ENCODE peak calls at places on chromosomes 5 and 9, in seven cellular contexts. Q is GM23338, G is HL-60, B is HCT116, E is K562, W is GM12878, L is SK-N-SH. I is an unnamed sample.

GRCh38 chr5:932151-932627 is 39.5 kb downstream of the TRIP13 start:
- DNase-seq in B (no peak), G (no peak), Q (no peak), E (no peak), L (no peak), W (no peak), I (no peak)

GRCh38 chr9:5455181-5455580 is 4.8 kb downstream of the CD274 start:
- DNase-seq in E (no peak), L (no peak), G (no peak), Q (no peak), W (no peak), B (no peak), I (no peak)

GRCh38 chr5:132059696-132060500 is 557 bp upstream of the IL3 start:
- DNase-seq in B (no peak), G (no peak), L (peak; percentile 3), E (no peak), Q (no peak), W (no peak), I (no peak)

GRCh38 chr5:122316652-122317051 is 4.6 kb downstream of the SNCAIP start:
- DNase-seq in E (no peak), Q (no peak), G (no peak), B (no peak), W (no peak), L (no peak), I (no peak)

GRCh38 chr5:127203818-127204217 is 86.8 kb upstream of the MEGF10 start:
- DNase-seq in L (no peak), Q (no peak), W (no peak), B (peak; percentile 6), G (no peak), E (no peak), I (no peak)

GRCh38 chr5:149464796-149465489 is 85.9 kb upstream of the IL17B start:
- DNase-seq in Q (no peak), E (no peak), G (no peak), B (no peak), W (no peak), L (no peak), I (no peak)

GRCh38 chr5:138354926-138355378 is 2.5 kb downstream of the KDM3B start:
- DNase-seq in W (peak; percentile 76), Q (peak; percentile 91), E (peak; percentile 65), G (peak; percentile 23), B (no peak), L (peak; percentile 64), I (no peak)

GRCh38 chr5:157740211-157740610 is 3.3 kb upstream of the LSM11 start:
- DNase-seq in Q (peak; percentile 79), W (no peak), G (peak; percentile 24), E (peak; percentile 24), B (peak; percentile 19), L (peak; percentile 27), I (no peak)

GRCh38 chr5:120465281-120465961 is 1.3 kb downstream of the PRR16 start:
- DNase-seq in Q (peak; percentile 77), G (no peak), B (no peak), E (peak; percentile 16), W (no peak), L (peak; percentile 73), I (no peak)

GRCh38 chr9:7756088-7756487 is 43.5 kb downstream of the DMAC1 start:
- DNase-seq in W (peak; percentile 55), E (no peak), G (no peak), Q (no peak), B (no peak), L (no peak), I (no peak)

GRCh38 chr9:105930007-105930627 is 235.8 kb downstream of the TMEM38B start:
- DNase-seq in L (peak; percentile 26), Q (no peak), E (no peak), W (no peak), B (no peak), G (no peak), I (no peak)

GRCh38 chr9:112069318-112070169 is 105.6 kb downstream of the SUSD1 start:
- DNase-seq in G (peak; percentile 89), L (no peak), E (peak; percentile 36), Q (no peak), W (peak; percentile 53), B (no peak), I (no peak)

GRCh38 chr9:114371986-114372917 is 15.5 kb downstream of the AKNA start:
- DNase-seq in L (peak; percentile 77), G (peak; percentile 86), W (no peak), Q (no peak), E (no peak), B (no peak), I (no peak)

GRCh38 chr9:114374936-114375335 is 12.8 kb downstream of the AKNA start:
- DNase-seq in G (no peak), L (no peak), Q (no peak), W (no peak), E (no peak), B (no peak), I (no peak)

GRCh38 chr9:114373960-114374730 is 13.6 kb downstream of the AKNA start:
- DNase-seq in E (no peak), L (no peak), Q (no peak), B (no peak), G (no peak), W (no peak), I (no peak)

GRCh38 chr9:114371343-114371985 is 16.3 kb downstream of the AKNA start:
- DNase-seq in Q (no peak), G (no peak), E (no peak), W (no peak), B (no peak), L (no peak), I (no peak)

DNA sequence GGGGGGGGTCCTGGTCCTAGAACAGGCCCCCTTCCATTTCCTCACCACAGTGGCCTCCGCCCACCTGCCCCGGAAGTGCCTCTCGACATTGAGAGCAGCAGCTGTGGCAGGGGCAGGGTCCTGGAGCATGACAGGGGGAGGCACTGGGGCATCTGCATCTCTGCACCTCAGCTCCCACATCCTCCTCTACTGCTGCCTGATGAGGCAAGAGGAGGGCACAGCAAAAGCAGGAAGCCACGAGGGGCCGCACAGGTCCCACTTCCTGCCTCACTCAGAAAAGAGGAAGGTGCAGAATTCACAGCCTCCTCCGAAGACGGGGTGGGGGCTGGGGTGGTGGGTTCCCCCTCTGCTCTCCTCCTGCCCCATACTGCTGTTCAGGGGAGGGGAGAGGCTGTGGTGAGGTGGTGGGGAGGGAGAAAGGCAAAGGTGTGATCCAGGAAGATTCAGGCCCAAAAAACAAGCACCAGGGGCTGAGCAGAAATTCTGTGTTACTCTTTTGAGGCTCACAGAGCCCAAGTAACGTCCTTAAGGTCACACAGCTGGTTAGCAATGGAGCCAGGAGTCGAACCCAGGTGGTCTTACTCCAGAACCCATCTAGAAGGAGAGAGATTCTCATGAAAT is 14.7 kb downstream of the AKNA start:
- DNase-seq in E (no peak), G (peak; percentile 100), Q (no peak), W (peak; percentile 93), B (no peak), L (no peak), I (no peak)
- H3K4me3 ChIP-seq in E (no peak overlapping the region), G (no peak overlapping the region), Q (no peak overlapping the region), W (peak overlapping the region; percentile 33), B (no peak overlapping the region), L (no peak overlapping the region), I (no peak overlapping the region)

DNA sequence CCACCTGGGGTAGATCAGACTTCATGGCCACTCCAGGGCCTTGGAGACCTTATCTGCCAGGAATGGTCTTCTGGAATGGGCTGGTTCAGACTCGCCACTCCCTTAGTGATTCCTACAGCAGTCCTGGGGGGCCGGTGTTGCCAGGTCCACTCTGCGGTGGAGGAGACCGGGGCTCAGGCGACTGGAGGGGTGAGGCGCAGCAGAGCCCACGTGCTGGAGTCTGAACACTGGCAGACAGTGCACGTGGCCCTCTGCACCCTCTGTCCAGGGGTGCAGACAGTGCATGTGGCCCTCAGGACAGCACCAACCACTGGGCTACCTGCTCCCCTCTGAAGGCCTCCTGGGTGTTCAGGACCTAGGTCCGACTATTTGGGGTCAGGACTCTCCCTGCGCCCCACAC is 94.8 kb upstream of the PHYKPL start:
- DNase-seq in E (no peak), Q (no peak), G (no peak), B (no peak), W (no peak), L (no peak), I (no peak)
- TF ChIP-seq REST in E (no peak), Q (no peak), G (no peak), B (no peak), W (no peak), L (no peak), I (no peak)

DNA sequence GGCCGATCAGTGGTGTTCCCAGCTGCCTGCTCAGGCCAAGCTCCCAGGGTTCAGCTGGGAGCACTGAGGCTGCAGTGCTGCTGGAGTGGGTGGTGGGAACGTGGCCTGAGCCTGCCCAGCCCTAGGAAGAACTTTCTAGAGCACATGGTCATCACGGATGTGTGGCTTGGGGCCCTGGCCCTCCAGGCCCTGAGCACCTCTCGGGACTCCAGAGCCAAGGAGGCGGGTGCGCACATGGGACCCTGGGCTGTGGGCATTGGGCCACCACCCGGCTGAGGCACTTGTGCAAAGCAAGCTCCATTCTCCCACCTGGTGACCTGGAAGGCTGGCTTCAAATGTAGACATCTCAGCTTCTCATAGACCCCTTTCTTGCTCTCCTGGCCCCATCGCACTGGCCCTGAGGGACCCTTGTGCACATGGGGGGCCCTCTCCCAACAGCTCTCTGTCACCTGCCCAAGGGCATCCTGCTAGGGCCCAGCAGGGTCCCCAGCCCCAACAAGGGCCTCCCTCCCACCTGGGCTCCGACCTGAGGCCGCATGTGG is 17.4 kb upstream of the NRARP start:
- DNase-seq in W (no peak), G (no peak), B (no peak), E (no peak), Q (no peak), L (peak; percentile 23), I (no peak)
- H3K27me3 ChIP-seq in W (no peaks in the 10 kb centered on the region), G (peaks cover 6% of the 10 kb centered on the region), B (no peaks in the 10 kb centered on the region), E (no peaks in the 10 kb centered on the region), Q (no peaks in the 10 kb centered on the region), L (no peaks in the 10 kb centered on the region), I (no peaks in the 10 kb centered on the region)

DNA sequence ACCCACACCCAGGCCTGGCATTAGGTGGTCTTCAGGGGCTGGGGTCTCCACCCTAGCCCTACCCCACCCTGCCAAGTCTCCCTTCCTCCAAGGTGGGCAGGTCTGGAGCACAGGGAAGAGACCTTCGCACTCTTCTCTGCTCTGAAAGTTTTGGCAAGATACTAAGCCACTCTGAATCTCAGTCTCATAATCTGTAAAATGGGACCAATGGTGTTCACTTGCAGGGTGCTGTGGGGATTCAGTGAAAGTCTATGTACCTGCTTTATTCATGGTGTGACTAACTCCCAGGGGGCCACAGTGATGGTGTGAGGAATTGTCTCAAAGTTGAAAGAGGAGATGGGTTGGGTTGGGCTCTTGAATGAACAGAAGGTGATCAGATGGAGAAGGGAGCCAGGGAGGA is 25.0 kb downstream of the LHX2 start:
- DNase-seq in W (no peak), B (no peak), E (no peak), Q (no peak), G (no peak), L (no peak), I (no peak)
- H3K4me3 ChIP-seq in W (no peak overlapping the region), B (no peak overlapping the region), E (no peak overlapping the region), Q (no peak overlapping the region), G (no peak overlapping the region), L (no peak overlapping the region), I (no peak overlapping the region)

DNA sequence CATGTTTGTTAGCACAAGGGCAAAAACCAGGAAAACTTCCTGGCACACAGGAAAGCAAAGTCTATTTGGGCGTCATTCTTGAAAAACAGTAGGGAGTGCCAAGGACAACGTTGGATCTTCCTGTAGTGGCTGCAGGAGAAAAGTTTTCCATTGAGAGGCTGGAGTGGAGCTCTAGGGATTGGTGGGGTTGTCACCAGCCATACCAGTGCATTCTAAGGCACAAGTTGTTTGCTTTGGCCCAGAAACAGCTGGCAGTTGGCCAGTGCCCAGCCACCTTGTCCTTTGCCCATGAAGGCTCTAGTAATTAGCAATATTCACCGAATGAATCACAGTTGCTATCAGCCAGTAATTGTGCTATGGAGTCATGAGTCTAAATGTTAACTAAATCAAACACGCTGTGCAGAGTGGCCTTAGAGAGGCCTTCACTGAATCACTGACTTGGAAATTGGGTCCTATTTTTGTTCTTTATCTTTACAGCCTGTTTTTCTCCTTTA is 26.4 kb downstream of the TNFSF15 start:
- DNase-seq in W (no peak), B (peak; percentile 22), E (no peak), G (no peak), Q (no peak), L (no peak), I (peak; percentile 10)
- TF ChIP-seq REST in W (no peak), B (no peak), E (no peak), G (no peak), Q (no peak), L (no peak), I (no peak)

I was measured in Panc1.